ENCODE peak calls at places on chromosome 9, in seven cellular contexts. F is IMR-90, J is neuronal stem cell, U is H9, M is mesendoderm, C is H1, Q is mesenchymal stem cell. L is an unnamed sample. For H3K4me1, the result is how much of the 10 kb centered on the place peaks cover.

GRCh38 chr9:12773562-12773961 is 1.3 kb upstream of the LURAP1L start:
- DNase-seq in F (peak), J (no peak), U (no peak), M (no peak), C (no peak), Q (no peak), L (peak)

GRCh38 chr9:136225748-136226679 is 19.6 kb downstream of the QSOX2 start:
- DNase-seq in F (peak), J (peak), U (peak), M (peak), C (peak), Q (peak), L (peak)

GRCh38 chr9:68793605-68794343 is 88.7 kb downstream of the PIP5K1B start:
- DNase-seq in F (no peak), J (no peak), U (no peak), M (no peak), C (no peak), Q (no peak), L (peak)

GRCh38 chr9:34254141-34254913 is 74.7 kb downstream of the KIF24 start:
- DNase-seq in F (peak), J (no peak), U (no peak), M (no peak), C (no peak), Q (peak), L (peak)

GRCh38 chr9:11962327-11962726 is 730.9 kb upstream of the TYRP1 start:
- DNase-seq in F (no peak), J (no peak), U (no peak), M (no peak), C (no peak), Q (peak), L (peak)

GRCh38 chr9:34992376-34992951 is 2.9 kb downstream of the DNAJB5 start:
- DNase-seq in F (peak), J (no peak), U (peak), M (peak), C (no peak), Q (peak), L (peak)

GRCh38 chr9:105676351-105676923 is 14.2 kb downstream of the TAL2 start:
- DNase-seq in F (no peak), J (peak), U (no peak), M (peak), C (no peak), Q (no peak), L (no peak)

GRCh38 chr9:96420468-96421219 is 2.5 kb upstream of the ZNF367 start:
- DNase-seq in F (peak), J (peak), U (peak), M (peak), C (peak), Q (peak), L (peak)

GRCh38 chr9:129560849-129561248 is 60.1 kb downstream of the C9orf50 start:
- DNase-seq in F (no peak), J (no peak), U (no peak), M (no peak), C (no peak), Q (no peak), L (peak)

GRCh38 chr9:74277532-74277931 is 219.6 kb upstream of the RORB start:
- DNase-seq in F (no peak), J (no peak), U (no peak), M (no peak), C (no peak), Q (no peak), L (no peak)

GRCh38 chr9:110186254-110186653 is 21.7 kb downstream of the C9orf152 start:
- DNase-seq in F (peak), J (no peak), U (no peak), M (no peak), C (no peak), Q (no peak), L (peak)

GRCh38 chr9:130626249-130626982 is 38.0 kb upstream of the PRDM12 start:
- DNase-seq in F (no peak), J (no peak), U (peak), M (peak), C (no peak), Q (peak), L (no peak)

GRCh38 chr9:13279284-13280162 is at the start of gene MPDZ:
- DNase-seq in F (peak), J (peak), U (peak), M (peak), C (peak), Q (peak), L (peak)

GRCh38 chr9:30201024-30201423 is 2183.4 kb upstream of the ACO1 start:
- DNase-seq in F (no peak), J (no peak), U (no peak), M (no peak), C (no peak), Q (no peak), L (no peak)

GRCh38 chr9:7086389-7086788 is 328.6 kb downstream of the KDM4C start:
- DNase-seq in F (no peak), J (no peak), U (no peak), M (no peak), C (no peak), Q (no peak), L (no peak)

GRCh38 chr9:7163957-7164356 is 406.2 kb downstream of the KDM4C start:
- DNase-seq in F (no peak), J (no peak), U (no peak), M (no peak), C (no peak), Q (no peak), L (no peak)

GRCh38 chr9:132288956-132289355 is 65.8 kb downstream of the SETX start:
- DNase-seq in F (peak), J (no peak), U (no peak), M (no peak), C (no peak), Q (peak), L (no peak)

GRCh38 chr9:19757745-19758144 is 31.1 kb downstream of the SLC24A2 start:
- DNase-seq in F (no peak), J (no peak), U (no peak), M (no peak), C (no peak), Q (no peak), L (no peak)

GRCh38 chr9:70411930-70412677 is 2.4 kb downstream of the KLF9 start:
- DNase-seq in F (peak), J (no peak), U (peak), M (peak), C (peak), Q (peak), L (no peak)

GRCh38 chr9:127188396-127188795 is 66.0 kb upstream of the ANGPTL2 start:
- DNase-seq in F (no peak), J (no peak), U (no peak), M (no peak), C (no peak), Q (no peak), L (no peak)

GRCh38 chr9:127187231-127187956 is 65.0 kb upstream of the ANGPTL2 start:
- DNase-seq in F (peak), J (no peak), U (no peak), M (no peak), C (no peak), Q (peak), L (peak)

GRCh38 chr9:127192744-127193143 is 70.3 kb upstream of the ANGPTL2 start:
- DNase-seq in F (no peak), J (no peak), U (no peak), M (no peak), C (no peak), Q (no peak), L (no peak)

GRCh38 chr9:127186799-127187198 is 64.4 kb upstream of the ANGPTL2 start:
- DNase-seq in F (no peak), J (no peak), U (no peak), M (no peak), C (no peak), Q (peak), L (no peak)

DNA sequence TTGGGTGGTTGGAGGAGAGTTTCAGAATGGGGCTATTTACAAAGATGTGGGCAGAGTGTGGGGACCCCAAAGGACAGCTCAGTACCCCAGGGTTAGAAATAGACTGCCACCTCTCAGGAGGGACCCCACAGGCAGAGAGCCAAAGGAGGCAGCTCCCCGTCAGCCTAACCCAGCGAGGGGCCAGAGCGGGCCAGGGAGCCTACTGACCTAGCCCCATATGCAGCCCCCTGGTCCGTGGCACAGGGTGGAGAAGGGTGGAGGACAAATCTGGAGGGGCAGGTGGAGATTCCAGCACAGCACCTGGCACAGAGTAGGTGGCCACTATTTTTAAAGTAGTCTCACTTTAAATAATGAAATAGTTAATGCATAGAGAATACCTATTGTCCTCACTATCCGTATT is 67.2 kb upstream of the ANGPTL2 start:
- DNase-seq in F (no peak), J (no peak), U (no peak), M (no peak), C (no peak), Q (no peak), L (no peak)
- H3K27ac ChIP-seq in F (no peak), J (no peak), U (no peak), M (no peak), C (no peak), Q (no peak), L (no peak)

GRCh38 chr9:101536938-101537337 is 3.3 kb downstream of the RNF20 start:
- DNase-seq in F (peak), J (peak), U (peak), M (peak), C (no peak), Q (peak), L (peak)
- H3K4me1 ChIP-seq in F (under half), J (under half), U (under half), M (under half), C (under half), Q (under half), L (under half)

DNA sequence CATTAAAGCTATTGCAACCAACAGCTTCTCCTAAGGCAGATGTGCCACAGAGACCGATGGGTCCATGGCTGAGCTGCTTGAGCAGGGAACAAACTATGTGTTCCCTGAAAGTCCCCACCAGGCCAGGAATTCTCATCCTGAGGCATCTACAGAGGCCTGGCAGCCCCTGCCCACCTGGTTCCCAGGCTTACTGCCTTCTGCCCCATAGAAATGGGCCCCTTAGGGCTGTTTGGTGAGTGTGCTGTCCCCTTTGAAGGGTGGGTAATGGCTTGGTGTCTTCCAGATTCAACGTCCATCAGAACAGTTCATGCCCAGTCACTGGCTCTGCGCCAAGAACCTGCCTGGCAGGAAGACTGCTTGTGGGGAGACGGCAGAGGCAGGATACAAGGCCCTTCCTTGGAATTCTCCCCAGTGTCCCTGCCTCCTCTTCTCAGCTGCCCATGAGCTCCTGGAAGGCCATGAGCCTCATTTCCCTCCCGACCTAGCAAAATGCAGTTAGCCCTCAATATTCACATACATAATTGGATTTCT is 3.8 kb upstream of the COL27A1 start:
- DNase-seq in F (no peak), J (no peak), U (no peak), M (no peak), C (no peak), Q (no peak), L (no peak)
- H2BK5ac ChIP-seq in F (no peak), J (no peak), U (no peak), M (no peak), C (no peak), Q (no peak), L (no peak)

DNA sequence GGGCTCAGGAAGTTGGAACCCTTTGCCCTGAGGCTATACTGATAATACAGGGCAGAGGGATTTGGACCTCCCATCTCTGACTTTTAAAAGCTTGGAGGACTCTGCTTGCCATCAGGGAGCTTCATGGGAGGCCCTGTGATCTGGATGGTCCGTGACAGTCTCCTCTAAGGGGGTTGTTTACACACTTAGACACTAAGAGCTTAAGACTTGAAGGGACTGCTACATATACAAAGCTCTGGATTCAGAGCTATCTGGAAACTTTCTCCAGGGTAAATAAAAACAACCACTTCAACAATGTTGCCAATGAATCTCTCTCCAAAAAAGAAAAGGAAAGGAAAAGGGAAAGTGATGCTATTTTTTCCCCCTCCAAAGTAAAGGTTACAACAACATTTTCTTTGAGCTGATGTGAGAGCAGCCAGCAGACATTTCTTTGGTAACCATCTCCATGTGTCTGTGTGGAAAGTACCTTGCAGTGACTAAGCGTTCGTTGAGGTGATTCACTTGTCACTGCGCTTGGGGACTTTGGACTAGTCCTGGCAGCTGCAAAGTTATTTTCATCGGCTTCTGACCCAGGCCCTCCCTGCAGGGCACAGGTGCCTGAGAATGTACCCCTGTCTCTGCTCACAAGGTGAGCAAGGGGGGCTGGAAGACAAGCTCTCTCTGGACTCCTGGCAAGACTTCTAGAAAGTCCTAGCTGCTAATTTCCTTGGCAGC is 262.1 kb upstream of the KLF4 start:
- DNase-seq in F (peak), J (no peak), U (no peak), M (peak), C (no peak), Q (peak), L (peak)
- H3K27ac ChIP-seq in F (peak), J (no peak), U (no peak), M (no peak), C (no peak), Q (peak), L (no peak)

DNA sequence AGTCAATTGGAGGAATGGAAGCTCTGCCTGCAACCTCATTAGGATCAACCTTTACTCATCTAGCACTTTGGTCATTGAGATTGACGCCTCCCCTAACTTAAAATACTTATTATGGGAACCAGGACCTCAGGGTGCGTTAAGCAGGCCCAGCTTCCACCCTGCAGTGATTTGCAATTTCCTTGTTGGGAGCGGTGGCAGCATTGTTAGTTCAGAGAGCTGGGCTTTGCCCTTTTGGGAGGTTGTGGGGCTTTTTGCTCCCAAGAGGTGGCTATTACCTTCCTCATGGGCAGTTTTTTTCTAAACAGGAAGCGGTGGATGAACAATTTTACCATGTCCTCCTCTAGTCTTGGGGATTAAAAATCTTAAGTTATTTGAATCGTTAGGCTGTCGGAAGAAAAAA is 60.9 kb downstream of the TMEM215 start:
- DNase-seq in F (no peak), J (no peak), U (no peak), M (no peak), C (no peak), Q (no peak), L (no peak)
- H3K4me1 ChIP-seq in F (under half), J (under half), U (under half), M (under half), C (under half), Q (under half), L (under half)

DNA sequence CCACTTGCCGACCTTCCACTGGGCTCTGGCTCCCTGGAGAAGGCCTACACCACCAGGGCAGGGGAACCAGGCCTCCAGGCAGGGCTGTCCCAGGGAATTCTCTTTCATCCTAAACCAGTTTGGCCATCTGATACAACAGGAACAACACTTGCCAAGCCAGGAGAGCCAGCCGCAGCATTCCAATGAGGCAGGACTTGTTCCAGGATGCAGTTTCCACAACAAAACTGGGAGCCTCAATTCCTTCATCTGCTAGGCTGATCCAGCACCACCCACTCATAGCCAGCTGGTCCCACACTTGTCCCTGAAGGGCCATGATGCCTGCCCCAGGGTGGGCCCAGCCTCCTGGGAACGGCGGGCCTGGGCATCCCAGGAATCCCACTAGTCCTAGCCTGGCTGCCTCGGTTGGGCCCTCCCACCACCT is 26.0 kb downstream of the BICD2 start:
- DNase-seq in F (no peak), J (no peak), U (no peak), M (peak), C (no peak), Q (no peak), L (peak)
- H2BK5ac ChIP-seq in F (no peak), J (no peak), U (no peak), M (no peak), C (no peak), Q (no peak), L (peak)

L was measured in trophoblast cell.